ENCODE peak calls at places on chromosomes 13 and 19, in seven cellular contexts. One of them, this sample, is unnamed.

GRCh38 chr13:51838235-51838846 is 6.6 kb downstream of the TMEM272 start:
- DNase-seq in RPMI7951: peak
- DNase-seq in mucosa of descending colon: no peak
- DNase-seq in GM23338: no peak
- DNase-seq in stimulated activated CD8-positive, alpha-beta memory T cell treated with anti-CD3 and anti-CD28 coated beads, Interleukin-15, amount 100 ng/mL, for 48 hours: no peak
- DNase-seq in psoas muscle: no peak
- DNase-seq in endodermal cell: no peak
- DNase-seq in this sample: peak

GRCh38 chr13:36551445-36551844 is 119.2 kb downstream of the CCNA1 start:
- DNase-seq in RPMI7951: no peak
- DNase-seq in mucosa of descending colon: no peak
- DNase-seq in GM23338: no peak
- DNase-seq in stimulated activated CD8-positive, alpha-beta memory T cell treated with anti-CD3 and anti-CD28 coated beads, Interleukin-15, amount 100 ng/mL, for 48 hours: no peak
- DNase-seq in psoas muscle: no peak
- DNase-seq in endodermal cell: no peak
- DNase-seq in this sample: no peak

GRCh38 chr13:26037302-26037701 is 14.5 kb downstream of the SHISA2 start:
- DNase-seq in RPMI7951: no peak
- DNase-seq in mucosa of descending colon: peak
- DNase-seq in GM23338: peak
- DNase-seq in stimulated activated CD8-positive, alpha-beta memory T cell treated with anti-CD3 and anti-CD28 coated beads, Interleukin-15, amount 100 ng/mL, for 48 hours: no peak
- DNase-seq in psoas muscle: no peak
- DNase-seq in endodermal cell: peak
- DNase-seq in this sample: no peak

GRCh38 chr19:12783849-12784393 is 7.4 kb upstream of the JUNB start:
- DNase-seq in RPMI7951: no peak
- DNase-seq in mucosa of descending colon: peak
- DNase-seq in GM23338: no peak
- DNase-seq in stimulated activated CD8-positive, alpha-beta memory T cell treated with anti-CD3 and anti-CD28 coated beads, Interleukin-15, amount 100 ng/mL, for 48 hours: no peak
- DNase-seq in psoas muscle: peak
- DNase-seq in endodermal cell: peak
- DNase-seq in this sample: peak

GRCh38 chr19:18519962-18520847 is 1.7 kb downstream of the ELL start:
- DNase-seq in RPMI7951: peak
- DNase-seq in mucosa of descending colon: peak
- DNase-seq in GM23338: peak
- DNase-seq in stimulated activated CD8-positive, alpha-beta memory T cell treated with anti-CD3 and anti-CD28 coated beads, Interleukin-15, amount 100 ng/mL, for 48 hours: peak
- DNase-seq in psoas muscle: peak
- DNase-seq in endodermal cell: peak
- DNase-seq in this sample: peak

GRCh38 chr19:44643605-44644390 is at the start of gene PVR:
- DNase-seq in RPMI7951: peak
- DNase-seq in mucosa of descending colon: peak
- DNase-seq in GM23338: peak
- DNase-seq in stimulated activated CD8-positive, alpha-beta memory T cell treated with anti-CD3 and anti-CD28 coated beads, Interleukin-15, amount 100 ng/mL, for 48 hours: peak
- DNase-seq in psoas muscle: peak
- DNase-seq in endodermal cell: peak
- DNase-seq in this sample: peak

GRCh38 chr19:35430382-35431146 is 17.5 kb upstream of the FFAR2 start:
- DNase-seq in RPMI7951: no peak
- DNase-seq in mucosa of descending colon: no peak
- DNase-seq in GM23338: no peak
- DNase-seq in stimulated activated CD8-positive, alpha-beta memory T cell treated with anti-CD3 and anti-CD28 coated beads, Interleukin-15, amount 100 ng/mL, for 48 hours: no peak
- DNase-seq in psoas muscle: no peak
- DNase-seq in endodermal cell: no peak
- DNase-seq in this sample: no peak

GRCh38 chr13:68304287-68304893 is 1074.3 kb upstream of the PCDH9 start:
- DNase-seq in RPMI7951: no peak
- DNase-seq in mucosa of descending colon: peak
- DNase-seq in GM23338: peak
- DNase-seq in stimulated activated CD8-positive, alpha-beta memory T cell treated with anti-CD3 and anti-CD28 coated beads, Interleukin-15, amount 100 ng/mL, for 48 hours: no peak
- DNase-seq in psoas muscle: no peak
- DNase-seq in endodermal cell: no peak
- DNase-seq in this sample: peak

GRCh38 chr19:18291019-18291524 is 9.7 kb upstream of the JUND start:
- DNase-seq in RPMI7951: no peak
- DNase-seq in mucosa of descending colon: peak
- DNase-seq in GM23338: peak
- DNase-seq in stimulated activated CD8-positive, alpha-beta memory T cell treated with anti-CD3 and anti-CD28 coated beads, Interleukin-15, amount 100 ng/mL, for 48 hours: no peak
- DNase-seq in psoas muscle: no peak
- DNase-seq in endodermal cell: no peak
- DNase-seq in this sample: no peak

This sample was measured in A172.